ENCODE peak calls at places on chromosomes 6 and 20, in five cellular contexts. One of them, this sample, is unnamed.

GRCh38 chr6:22899446-22899845 is 330.1 kb downstream of the HDGFL1 start:
- DNase-seq in AG10803: peak
- DNase-seq in colonic mucosa: no peak
- DNase-seq in A549: no peak
- DNase-seq in tibial nerve: no peak
- DNase-seq in this sample: no peak

GRCh38 chr20:53142225-53142624 is 170.1 kb downstream of the TSHZ2 start:
- DNase-seq in AG10803: no peak
- DNase-seq in colonic mucosa: no peak
- DNase-seq in A549: no peak
- DNase-seq in tibial nerve: no peak
- DNase-seq in this sample: no peak

GRCh38 chr6:128208851-128209580 is 308.2 kb upstream of the THEMIS start:
- DNase-seq in AG10803: peak
- DNase-seq in colonic mucosa: no peak
- DNase-seq in A549: no peak
- DNase-seq in tibial nerve: no peak
- DNase-seq in this sample: no peak

GRCh38 chr6:95877480-95877879 is 138.3 kb upstream of the FUT9 start:
- DNase-seq in AG10803: no peak
- DNase-seq in colonic mucosa: no peak
- DNase-seq in A549: no peak
- DNase-seq in tibial nerve: no peak
- DNase-seq in this sample: no peak

GRCh38 chr20:63121749-63122405 is 94.1 kb downstream of the YTHDF1 start:
- DNase-seq in AG10803: no peak
- DNase-seq in colonic mucosa: no peak
- DNase-seq in A549: no peak
- DNase-seq in tibial nerve: no peak
- DNase-seq in this sample: no peak

GRCh38 chr6:155693573-155694428 is 238.2 kb upstream of the NOX3 start:
- DNase-seq in AG10803: no peak
- DNase-seq in colonic mucosa: peak
- DNase-seq in A549: no peak
- DNase-seq in tibial nerve: no peak
- DNase-seq in this sample: no peak

GRCh38 chr6:85680388-85680787 is 37.7 kb upstream of the SYNCRIP start:
- DNase-seq in AG10803: no peak
- DNase-seq in colonic mucosa: no peak
- DNase-seq in A549: no peak
- DNase-seq in tibial nerve: no peak
- DNase-seq in this sample: no peak

GRCh38 chr6:152943260-152943897 is 39.5 kb downstream of the FBXO5 start:
- DNase-seq in AG10803: no peak
- DNase-seq in colonic mucosa: no peak
- DNase-seq in A549: no peak
- DNase-seq in tibial nerve: no peak
- DNase-seq in this sample: no peak

GRCh38 chr20:34579191-34579661 is 20.7 kb downstream of the MAP1LC3A start:
- DNase-seq in AG10803: peak
- DNase-seq in colonic mucosa: peak
- DNase-seq in A549: no peak
- DNase-seq in tibial nerve: peak
- DNase-seq in this sample: peak

GRCh38 chr20:19993937-19994667 is 23.1 kb upstream of the NAA20 start:
- DNase-seq in AG10803: peak
- DNase-seq in colonic mucosa: no peak
- DNase-seq in A549: no peak
- DNase-seq in tibial nerve: no peak
- DNase-seq in this sample: peak

GRCh38 chr6:56062856-56063255 is 184.5 kb downstream of the COL21A1 start:
- DNase-seq in AG10803: peak
- DNase-seq in colonic mucosa: no peak
- DNase-seq in A549: no peak
- DNase-seq in tibial nerve: no peak
- DNase-seq in this sample: no peak

GRCh38 chr6:163243691-163244505 is 170.6 kb upstream of the QKI start:
- DNase-seq in AG10803: no peak
- DNase-seq in colonic mucosa: no peak
- DNase-seq in A549: no peak
- DNase-seq in tibial nerve: no peak
- DNase-seq in this sample: no peak

GRCh38 chr6:20933057-20933792 is 399.0 kb downstream of the CDKAL1 start:
- DNase-seq in AG10803: no peak
- DNase-seq in colonic mucosa: no peak
- DNase-seq in A549: no peak
- DNase-seq in tibial nerve: no peak
- DNase-seq in this sample: no peak

GRCh38 chr6:104640761-104641160 is 219.0 kb downstream of the HACE1 start:
- DNase-seq in AG10803: no peak
- DNase-seq in colonic mucosa: no peak
- DNase-seq in A549: no peak
- DNase-seq in tibial nerve: no peak
- DNase-seq in this sample: no peak

GRCh38 chr20:46007671-46008070 is 1.0 kb upstream of the MMP9 start:
- DNase-seq in AG10803: no peak
- DNase-seq in colonic mucosa: no peak
- DNase-seq in A549: no peak
- DNase-seq in tibial nerve: no peak
- DNase-seq in this sample: no peak

GRCh38 chr6:91926361-91926760 is 1339.5 kb upstream of the MAP3K7 start:
- DNase-seq in AG10803: no peak
- DNase-seq in colonic mucosa: no peak
- DNase-seq in A549: no peak
- DNase-seq in tibial nerve: no peak
- DNase-seq in this sample: no peak

DNA sequence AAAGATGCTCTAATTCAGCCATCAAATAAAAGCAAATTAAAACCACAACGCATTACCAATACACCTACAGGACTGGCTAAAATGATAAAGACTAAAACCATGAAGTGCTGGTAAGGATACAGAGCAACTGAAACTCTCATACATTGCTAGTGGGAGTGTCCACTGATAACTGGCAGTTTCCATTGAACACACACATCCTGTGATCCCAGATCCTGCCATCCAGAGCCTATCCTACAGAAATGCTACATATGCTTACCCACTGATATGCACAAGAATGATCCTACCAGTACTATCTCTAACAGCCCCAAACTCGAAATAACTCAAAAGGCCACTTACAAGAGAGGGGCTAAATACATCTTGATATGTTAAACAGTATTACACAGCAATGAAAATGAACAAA is 81.0 kb downstream of the FYN start:
- DNase-seq in AG10803: no peak
- DNase-seq in colonic mucosa: no peak
- DNase-seq in A549: no peak
- DNase-seq in tibial nerve: no peak
- DNase-seq in this sample: no peak
- H3K4me3 ChIP-seq in AG10803: no peak
- H3K4me3 ChIP-seq in colonic mucosa: no peak
- H3K4me3 ChIP-seq in A549: no peak
- H3K4me3 ChIP-seq in tibial nerve: no peak
- H3K4me3 ChIP-seq in this sample: no peak

DNA sequence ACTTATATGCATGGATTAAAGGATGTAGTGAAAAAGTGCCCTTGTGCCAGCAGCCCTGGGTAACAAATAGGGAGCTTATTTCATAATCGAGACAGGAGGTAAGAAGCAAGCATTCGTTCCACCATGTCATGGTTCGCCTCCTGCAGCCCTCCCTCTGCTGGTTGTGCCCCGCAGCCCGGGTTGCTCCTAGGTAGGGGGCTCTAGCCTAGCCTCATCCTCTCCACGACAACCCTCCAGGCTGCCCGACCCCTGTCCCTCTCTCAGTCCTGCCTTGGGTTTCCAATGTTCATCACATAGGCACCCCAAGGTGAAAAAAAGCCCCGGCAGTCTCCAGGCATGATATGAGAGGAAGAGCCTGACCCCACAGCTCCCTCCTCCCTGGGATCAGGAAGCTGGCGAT is 75.5 kb upstream of the SYNDIG1 start:
- DNase-seq in AG10803: no peak
- DNase-seq in colonic mucosa: no peak
- DNase-seq in A549: no peak
- DNase-seq in tibial nerve: no peak
- DNase-seq in this sample: no peak
- TF ChIP-seq CTCF in AG10803: no peak
- TF ChIP-seq CTCF in colonic mucosa: no peak
- TF ChIP-seq CTCF in A549: no peak
- TF ChIP-seq CTCF in tibial nerve: no peak
- TF ChIP-seq CTCF in this sample: no peak

GRCh38 chr6:5344038-5344437 is 82.7 kb downstream of the FARS2 start:
- DNase-seq in AG10803: no peak
- DNase-seq in colonic mucosa: no peak
- DNase-seq in A549: no peak
- DNase-seq in tibial nerve: no peak
- DNase-seq in this sample: no peak

GRCh38 chr6:5341845-5342244 is 80.5 kb downstream of the FARS2 start:
- DNase-seq in AG10803: no peak
- DNase-seq in colonic mucosa: no peak
- DNase-seq in A549: no peak
- DNase-seq in tibial nerve: no peak
- DNase-seq in this sample: no peak

GRCh38 chr6:5339757-5340156 is 78.4 kb downstream of the FARS2 start:
- DNase-seq in AG10803: no peak
- DNase-seq in colonic mucosa: no peak
- DNase-seq in A549: no peak
- DNase-seq in tibial nerve: no peak
- DNase-seq in this sample: no peak

GRCh38 chr6:5345324-5345723 is 84.0 kb downstream of the FARS2 start:
- DNase-seq in AG10803: no peak
- DNase-seq in colonic mucosa: no peak
- DNase-seq in A549: no peak
- DNase-seq in tibial nerve: no peak
- DNase-seq in this sample: no peak
- H3K4me3 ChIP-seq in AG10803: no peak
- H3K4me3 ChIP-seq in colonic mucosa: no peak
- H3K4me3 ChIP-seq in A549: no peak
- H3K4me3 ChIP-seq in tibial nerve: no peak
- H3K4me3 ChIP-seq in this sample: no peak

DNA sequence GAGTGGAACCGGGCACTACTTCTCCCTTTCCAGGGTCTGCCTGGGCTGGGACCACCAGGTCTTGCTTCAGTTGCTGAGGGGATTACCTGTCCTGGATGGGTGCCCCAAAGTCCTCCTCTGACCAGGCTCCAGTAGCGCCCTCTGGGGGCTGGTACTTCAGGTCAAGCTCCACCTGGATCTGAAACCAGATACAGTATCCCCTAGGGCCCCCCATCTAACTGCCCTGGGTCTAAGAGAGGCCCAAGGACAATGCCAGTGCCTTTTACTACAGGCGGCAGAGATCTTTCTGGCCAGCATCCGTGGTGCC is 11.2 kb upstream of the SPAG4 start:
- DNase-seq in AG10803: no peak
- DNase-seq in colonic mucosa: peak
- DNase-seq in A549: no peak
- DNase-seq in tibial nerve: no peak
- DNase-seq in this sample: no peak
- TF ChIP-seq CTCF in AG10803: peak
- TF ChIP-seq CTCF in colonic mucosa: peak
- TF ChIP-seq CTCF in A549: peak
- TF ChIP-seq CTCF in tibial nerve: no peak
- TF ChIP-seq CTCF in this sample: no peak

DNA sequence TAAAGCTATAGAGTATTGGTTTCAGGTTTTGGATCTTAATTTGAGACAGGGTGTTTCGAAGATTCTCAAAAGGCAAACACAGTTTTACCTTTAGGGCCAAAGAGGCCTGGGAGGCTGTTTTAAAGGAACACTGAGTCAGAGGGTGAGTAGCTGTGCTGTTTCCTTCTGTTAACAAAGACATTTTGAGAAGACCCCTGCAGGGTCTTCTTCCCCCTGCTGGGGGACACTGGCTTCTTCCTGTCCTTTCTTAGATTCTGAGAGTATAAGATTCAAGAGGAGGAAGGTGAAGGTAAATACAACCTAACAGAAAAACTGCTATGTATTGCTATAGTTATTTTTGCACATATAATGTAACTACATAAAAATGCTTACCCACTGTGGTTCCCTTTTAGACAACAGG is 19.0 kb downstream of the HS3ST5 start:
- DNase-seq in AG10803: no peak
- DNase-seq in colonic mucosa: no peak
- DNase-seq in A549: no peak
- DNase-seq in tibial nerve: no peak
- DNase-seq in this sample: no peak
- H3K4me3 ChIP-seq in AG10803: no peak
- H3K4me3 ChIP-seq in colonic mucosa: no peak
- H3K4me3 ChIP-seq in A549: no peak
- H3K4me3 ChIP-seq in tibial nerve: no peak
- H3K4me3 ChIP-seq in this sample: no peak

DNA sequence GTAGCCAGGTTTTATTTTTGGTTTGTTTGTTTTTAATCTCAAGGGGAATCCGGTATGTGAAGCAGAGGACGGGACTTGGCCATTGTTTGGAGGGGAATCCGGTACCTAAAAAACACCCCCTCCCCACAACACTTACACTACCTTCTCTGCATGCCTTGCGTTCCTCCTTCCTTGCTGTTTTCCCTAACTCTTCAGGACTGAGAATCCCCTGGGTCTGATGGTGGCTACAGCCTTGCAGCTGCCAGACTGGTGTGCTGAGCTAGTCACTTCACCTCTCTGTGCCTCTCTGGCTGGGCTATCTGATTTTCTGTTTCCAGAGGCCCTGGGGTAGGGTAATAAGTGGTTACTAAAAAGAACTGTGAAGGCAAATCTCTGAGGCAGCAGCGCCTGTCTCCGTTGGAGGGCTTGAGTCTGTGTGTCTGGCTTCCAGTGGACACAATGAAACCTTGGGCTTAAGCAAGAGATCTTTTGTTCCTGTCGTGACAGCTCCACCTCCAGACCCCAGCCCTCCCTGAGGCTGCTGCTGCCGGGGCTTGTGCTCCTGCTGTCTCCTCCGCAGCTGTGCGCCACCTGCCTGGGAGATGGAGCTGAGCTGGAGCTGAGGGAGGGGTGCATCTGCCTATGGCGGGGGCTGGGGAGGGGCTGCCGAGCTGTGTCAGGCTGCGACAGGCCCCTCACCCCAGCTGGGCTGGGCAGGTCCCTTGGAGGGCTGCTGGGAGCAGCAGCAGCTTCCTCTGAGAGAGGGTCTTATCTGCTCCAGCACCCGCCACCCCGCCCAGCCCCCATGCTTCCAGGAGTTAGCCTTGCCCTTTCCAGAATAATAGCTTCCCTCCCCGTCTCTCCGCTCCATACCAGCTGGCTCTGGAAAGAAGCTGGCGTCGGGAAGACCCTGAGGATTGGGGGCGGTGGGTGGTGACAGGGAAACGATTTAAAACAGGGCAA is 65.8 kb upstream of the CCDC167 start:
- DNase-seq in AG10803: no peak
- DNase-seq in colonic mucosa: no peak
- DNase-seq in A549: no peak
- DNase-seq in tibial nerve: no peak
- DNase-seq in this sample: no peak
- TF ChIP-seq CTCF in AG10803: no peak
- TF ChIP-seq CTCF in colonic mucosa: no peak
- TF ChIP-seq CTCF in A549: no peak
- TF ChIP-seq CTCF in tibial nerve: no peak
- TF ChIP-seq CTCF in this sample: no peak

GRCh38 chr20:49140834-49141233 is 47.3 kb downstream of the STAU1 start:
- DNase-seq in AG10803: peak
- DNase-seq in colonic mucosa: no peak
- DNase-seq in A549: no peak
- DNase-seq in tibial nerve: no peak
- DNase-seq in this sample: no peak
- H3K4me3 ChIP-seq in AG10803: no peak
- H3K4me3 ChIP-seq in colonic mucosa: no peak
- H3K4me3 ChIP-seq in A549: no peak
- H3K4me3 ChIP-seq in tibial nerve: no peak
- H3K4me3 ChIP-seq in this sample: no peak

GRCh38 chr20:35739294-35740163 is 2.5 kb downstream of the RBM39 start:
- DNase-seq in AG10803: peak
- DNase-seq in colonic mucosa: no peak
- DNase-seq in A549: no peak
- DNase-seq in tibial nerve: no peak
- DNase-seq in this sample: no peak
- TF ChIP-seq CTCF in AG10803: peak
- TF ChIP-seq CTCF in colonic mucosa: no peak
- TF ChIP-seq CTCF in A549: no peak
- TF ChIP-seq CTCF in tibial nerve: no peak
- TF ChIP-seq CTCF in this sample: no peak

This sample was measured in gastrocnemius medialis.